ENCODE peak calls at places on chromosomes 3 and 15, in seven cellular contexts. D, G, I, H, F, L and K are unnamed samples.
A peak's percentile ranks its signal among the peaks of the same experiment; 100 is the strongest.

GRCh38 chr15:68578175-68578959 is 426 bp upstream of the CORO2B start:
- DNase-seq in D (peak; percentile 66), G (peak; percentile 33), I (peak; percentile 42), H (peak; percentile 47), F (no peak), L (peak; percentile 89), K (peak; percentile 74)

GRCh38 chr3:66497982-66498671 is 2.7 kb downstream of the LRIG1 start:
- DNase-seq in D (peak; percentile 48), G (no peak), I (no peak), H (no peak), F (no peak), L (no peak), K (no peak)

GRCh38 chr15:56014685-56015084 is 21.3 kb upstream of the NEDD4 start:
- DNase-seq in D (no peak), G (no peak), I (no peak), H (no peak), F (no peak), L (no peak), K (no peak)

GRCh38 chr15:73712107-73712506 is 27.9 kb downstream of the CD276 start:
- DNase-seq in D (no peak), G (no peak), I (no peak), H (no peak), F (no peak), L (no peak), K (no peak)

GRCh38 chr3:171980578-171981270 is 58.7 kb upstream of the FNDC3B start:
- DNase-seq in D (no peak), G (no peak), I (no peak), H (no peak), F (no peak), L (no peak), K (no peak)

GRCh38 chr3:17420668-17421067 is 321.8 kb downstream of the TBC1D5 start:
- DNase-seq in D (peak; percentile 58), G (no peak), I (no peak), H (peak; percentile 43), F (no peak), L (no peak), K (no peak)

GRCh38 chr15:55942332-55942731 is 51.1 kb downstream of the NEDD4 start:
- DNase-seq in D (peak; percentile 84), G (no peak), I (no peak), H (no peak), F (no peak), L (no peak), K (no peak)

GRCh38 chr3:12925648-12926047 is 84.3 kb upstream of the RPL32 start:
- DNase-seq in D (no peak), G (no peak), I (no peak), H (no peak), F (no peak), L (no peak), K (no peak)

GRCh38 chr3:118102737-118103136 is 931.9 kb downstream of the IGSF11 start:
- DNase-seq in D (no peak), G (peak; percentile 83), I (no peak), H (no peak), F (no peak), L (no peak), K (no peak)

GRCh38 chr15:87633471-87633870 is 623.1 kb downstream of the NTRK3 start:
- DNase-seq in D (no peak), G (no peak), I (no peak), H (no peak), F (no peak), L (no peak), K (no peak)

GRCh38 chr3:124467980-124468902 is 262.0 kb upstream of the UMPS start:
- DNase-seq in D (peak; percentile 58), G (peak; percentile 24), I (peak; percentile 60), H (peak; percentile 44), F (no peak), L (peak; percentile 64), K (peak; percentile 33)

GRCh38 chr3:16069149-16069922 is 105.1 kb upstream of the GALNT15 start:
- DNase-seq in D (peak; percentile 72), G (peak; percentile 68), I (no peak), H (peak; percentile 93), F (no peak), L (no peak), K (no peak)

GRCh38 chr3:16071246-16071645 is 103.2 kb upstream of the GALNT15 start:
- DNase-seq in D (no peak), G (peak; percentile 67), I (no peak), H (no peak), F (no peak), L (no peak), K (no peak)

GRCh38 chr3:16070707-16071106 is 103.8 kb upstream of the GALNT15 start:
- DNase-seq in D (no peak), G (no peak), I (no peak), H (no peak), F (no peak), L (no peak), K (no peak)

GRCh38 chr3:16073218-16073617 is 101.3 kb upstream of the GALNT15 start:
- DNase-seq in D (no peak), G (no peak), I (peak; percentile 46), H (no peak), F (no peak), L (no peak), K (no peak)

DNA sequence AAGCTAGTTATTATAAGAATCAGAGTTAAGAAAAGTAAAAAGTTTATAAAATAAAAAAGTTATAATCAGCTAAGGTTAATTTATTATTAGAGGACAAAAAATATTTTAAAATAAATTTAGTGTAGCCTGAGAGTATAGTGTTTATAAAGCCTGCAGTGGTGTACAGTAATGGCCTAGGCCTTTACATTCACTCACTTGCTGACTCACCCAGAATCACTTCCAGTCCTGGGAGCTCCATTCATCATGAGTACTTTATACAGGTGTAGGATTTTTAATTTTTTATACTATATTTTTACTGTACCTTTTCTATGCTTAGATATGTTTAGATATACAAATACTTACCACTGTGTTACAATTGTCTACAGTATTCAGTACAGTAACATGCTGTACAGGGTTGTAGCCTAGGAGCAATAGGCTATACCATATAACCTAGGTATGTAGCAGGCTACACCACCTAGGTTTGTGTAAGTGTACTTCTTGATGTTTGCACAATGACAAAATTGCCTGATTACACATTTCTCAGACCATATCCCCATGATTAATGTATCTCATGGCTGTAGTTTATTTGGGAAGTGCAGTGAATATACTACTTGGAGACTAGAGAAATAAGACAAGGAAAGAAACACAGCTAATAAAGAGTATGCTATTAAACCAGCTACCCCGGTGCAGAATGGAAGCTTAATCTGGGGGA is 101.9 kb upstream of the GALNT15 start:
- DNase-seq in D (no peak), G (peak; percentile 66), I (no peak), H (no peak), F (no peak), L (no peak), K (no peak)
- H3K27ac ChIP-seq in D (no peak overlapping the region), G (no peak overlapping the region), I (no peak overlapping the region), H (peak overlapping the region; percentile 55), F (no peak overlapping the region), L (no peak overlapping the region), K (no peak overlapping the region)

DNA sequence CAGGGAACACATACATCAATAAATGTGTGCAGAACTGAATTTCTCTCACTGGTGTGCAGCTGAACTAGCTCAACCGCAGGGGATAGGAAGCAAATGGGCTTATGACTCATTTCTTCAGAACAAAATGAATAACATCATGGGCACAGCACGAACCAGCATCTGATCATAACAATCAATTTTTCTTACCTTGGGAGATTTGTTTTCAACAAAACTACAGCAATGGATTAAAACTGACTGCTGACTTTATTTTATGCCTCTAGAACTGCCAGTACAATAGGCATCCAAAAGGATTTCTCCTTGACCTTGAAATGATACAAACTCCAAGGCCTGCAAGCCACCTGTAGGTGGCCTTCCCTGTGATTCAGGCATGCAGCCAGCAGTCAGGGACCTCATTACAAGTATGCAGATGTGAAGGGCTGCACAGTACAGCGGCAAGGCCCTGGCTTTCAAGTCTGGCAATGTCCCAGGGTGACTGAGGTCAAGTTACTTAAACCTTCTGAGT is 26.1 kb downstream of the TAMM41 start:
- DNase-seq in D (peak; percentile 57), G (no peak), I (no peak), H (peak; percentile 5), F (no peak), L (no peak), K (no peak)
- TF ChIP-seq CTCF in D (no peak), G (no peak), I (no peak), H (no peak), F (no peak), L (no peak), K (no peak)

GRCh38 chr3:129793356-129793755 is 100.2 kb downstream of the TMCC1 start:
- DNase-seq in D (peak; percentile 17), G (peak; percentile 23), I (no peak), H (peak; percentile 11), F (no peak), L (no peak), K (no peak)

GRCh38 chr3:129793947-129794318 is 99.6 kb downstream of the TMCC1 start:
- DNase-seq in D (peak; percentile 55), G (peak; percentile 39), I (no peak), H (no peak), F (no peak), L (no peak), K (no peak)

GRCh38 chr3:129795596-129795995 is 97.9 kb downstream of the TMCC1 start:
- DNase-seq in D (peak; percentile 19), G (peak; percentile 88), I (no peak), H (peak; percentile 65), F (no peak), L (no peak), K (no peak)

GRCh38 chr3:129796146-129796545 is 97.4 kb downstream of the TMCC1 start:
- DNase-seq in D (no peak), G (no peak), I (no peak), H (no peak), F (no peak), L (no peak), K (no peak)

DNA sequence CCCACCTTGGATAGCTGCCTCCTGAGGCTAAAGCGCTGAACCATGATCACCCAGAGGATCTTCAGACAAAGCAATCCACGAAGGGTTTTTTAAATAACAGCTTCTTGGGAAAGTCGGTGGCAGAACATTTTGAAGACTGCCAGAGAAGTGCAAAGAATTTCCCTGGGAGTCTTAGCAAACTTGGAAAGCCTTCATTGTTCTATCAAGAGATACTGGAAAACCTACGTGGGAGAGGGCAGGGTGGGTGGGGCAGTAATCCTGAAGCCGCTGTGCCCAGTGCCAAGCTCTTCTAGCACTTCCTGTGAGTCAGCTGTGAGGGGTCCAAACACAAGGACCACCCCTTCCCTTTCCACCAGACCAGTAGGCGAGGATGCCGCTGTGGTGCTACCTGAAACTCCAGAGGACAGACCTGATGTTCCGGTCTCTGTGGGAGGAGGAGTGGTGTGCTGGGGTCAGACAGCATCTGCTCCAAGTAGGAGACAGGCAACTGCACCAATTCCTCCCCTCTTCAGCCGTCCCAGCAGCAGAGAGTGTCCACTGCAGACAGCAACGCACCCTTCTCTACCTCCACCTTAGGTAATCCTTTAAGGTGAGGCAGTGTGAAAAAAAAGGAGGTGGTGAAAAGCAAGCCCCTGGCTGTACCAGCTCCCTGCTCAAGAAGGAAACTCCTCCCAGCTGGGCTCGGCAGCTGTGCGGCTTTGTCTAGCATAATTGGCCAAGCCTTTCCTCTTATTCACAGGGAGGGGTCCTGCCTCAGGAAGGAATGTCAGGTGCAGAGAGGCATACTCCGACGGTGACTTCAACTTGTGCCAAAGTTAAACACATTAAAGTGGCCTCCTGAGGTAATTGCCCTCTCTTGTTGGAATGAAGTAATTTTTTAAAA is 99.0 kb downstream of the TMCC1 start:
- DNase-seq in D (peak; percentile 67), G (peak; percentile 97), I (peak; percentile 74), H (peak; percentile 77), F (no peak), L (peak; percentile 52), K (peak; percentile 32)
- H3K27ac ChIP-seq in D (peak overlapping the region; percentile 82), G (peak overlapping the region; percentile 99), I (no peak overlapping the region), H (peak overlapping the region; percentile 80), F (no peak overlapping the region), L (no peak overlapping the region), K (peak overlapping the region; percentile 70)

DNA sequence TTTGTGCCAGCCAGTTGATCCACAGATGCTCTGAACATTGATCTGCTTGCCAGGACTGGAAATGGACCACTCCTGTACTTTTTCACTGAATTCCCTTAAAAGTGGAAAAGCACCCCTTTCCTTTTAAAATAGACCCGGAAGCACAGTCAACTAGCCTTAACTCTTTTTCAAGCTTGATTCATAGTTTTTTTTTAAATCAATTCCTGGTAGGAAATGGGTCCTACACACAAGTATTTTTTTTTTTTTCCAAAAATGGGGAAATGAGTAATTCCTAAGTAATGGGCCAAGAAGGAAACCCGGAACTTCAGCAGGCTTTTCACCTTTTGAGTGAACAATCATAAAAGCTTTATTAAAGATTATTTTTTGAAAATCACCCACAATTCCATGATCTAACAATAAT is 234.4 kb upstream of the ADAMTS9 start:
- DNase-seq in D (peak; percentile 50), G (no peak), I (no peak), H (no peak), F (no peak), L (no peak), K (no peak)
- TF ChIP-seq CTCF in D (no peak), G (no peak), I (no peak), H (no peak), F (no peak), L (no peak), K (no peak)